ENCODE peak calls at places on chromosome X, in seven cellular contexts. L, A, B, T, K, O and F are unnamed samples.

GRCh38 chrX:66633541-66633940 is 5.3 kb downstream of the EDA2R start:
- DNase-seq in L (no peak), A (peak), B (peak), T (no peak), K (no peak), O (no peak), F (peak)

GRCh38 chrX:37348237-37349130 is 680 bp upstream of the PRRG1 start:
- DNase-seq in L (no peak), A (peak), B (peak), T (peak), K (no peak), O (no peak), F (peak)

GRCh38 chrX:49951524-49952193 is 29.3 kb downstream of the CLCN5 start:
- DNase-seq in L (no peak), A (no peak), B (no peak), T (no peak), K (no peak), O (no peak), F (no peak)

GRCh38 chrX:526295-527224 is 104.0 kb upstream of the SHOX start:
- DNase-seq in L (no peak), A (no peak), B (no peak), T (no peak), K (peak), O (no peak), F (no peak)

GRCh38 chrX:70359458-70359857 is 63.7 kb upstream of the GDPD2 start:
- DNase-seq in L (no peak), A (no peak), B (no peak), T (no peak), K (no peak), O (no peak), F (no peak)

GRCh38 chrX:78540171-78540570 is 119.0 kb downstream of the RTL3 start:
- DNase-seq in L (no peak), A (no peak), B (peak), T (no peak), K (no peak), O (no peak), F (no peak)

GRCh38 chrX:20361890-20362262 is 95.2 kb upstream of the RPS6KA3 start:
- DNase-seq in L (no peak), A (peak), B (peak), T (no peak), K (peak), O (no peak), F (no peak)

GRCh38 chrX:25034889-25035288 is 19.1 kb upstream of the ARX start:
- DNase-seq in L (no peak), A (no peak), B (peak), T (peak), K (no peak), O (no peak), F (peak)

GRCh38 chrX:112687189-112687691 is 7.5 kb upstream of the LHFPL1 start:
- DNase-seq in L (no peak), A (no peak), B (peak), T (no peak), K (no peak), O (no peak), F (peak)

GRCh38 chrX:10048076-10048475 is 80.9 kb downstream of the CLDN34 start:
- DNase-seq in L (no peak), A (no peak), B (no peak), T (no peak), K (no peak), O (no peak), F (no peak)

GRCh38 chrX:17655232-17656034 is 81.9 kb upstream of the SCML1 start:
- DNase-seq in L (peak), A (no peak), B (no peak), T (no peak), K (no peak), O (no peak), F (no peak)

GRCh38 chrX:135345328-135345645 is 36.0 kb downstream of the ETDC start:
- DNase-seq in L (no peak), A (peak), B (peak), T (peak), K (no peak), O (no peak), F (peak)

GRCh38 chrX:120144178-120144844 is 14.1 kb upstream of the RHOXF2 start:
- DNase-seq in L (peak), A (no peak), B (peak), T (no peak), K (no peak), O (no peak), F (no peak)

GRCh38 chrX:69285881-69286545 is 120.8 kb upstream of the PJA1 start:
- DNase-seq in L (peak), A (no peak), B (peak), T (peak), K (peak), O (peak), F (peak)

GRCh38 chrX:56745019-56745418 is 16.0 kb downstream of the NBDY start:
- DNase-seq in L (no peak), A (peak), B (peak), T (no peak), K (no peak), O (no peak), F (peak)

GRCh38 chrX:18945488-18945887 is 38.4 kb downstream of the PHKA2 start:
- DNase-seq in L (no peak), A (no peak), B (no peak), T (no peak), K (no peak), O (no peak), F (no peak)

GRCh38 chrX:74523224-74523623 is 91.2 kb downstream of the RLIM start:
- DNase-seq in L (no peak), A (no peak), B (peak), T (no peak), K (no peak), O (no peak), F (no peak)

GRCh38 chrX:34300871-34301270 is 168.8 kb upstream of the FAM47A start:
- DNase-seq in L (no peak), A (no peak), B (peak), T (peak), K (no peak), O (no peak), F (peak)

GRCh38 chrX:22399793-22400192 is 127.1 kb downstream of the CBLL2 start:
- DNase-seq in L (no peak), A (no peak), B (no peak), T (no peak), K (no peak), O (no peak), F (peak)

GRCh38 chrX:13381514-13381913 is 61.7 kb upstream of the ATXN3L start:
- DNase-seq in L (no peak), A (no peak), B (peak), T (no peak), K (no peak), O (no peak), F (no peak)

GRCh38 chrX:101478366-101478765 is 6.9 kb upstream of the ARMCX4 start:
- DNase-seq in L (no peak), A (no peak), B (peak), T (no peak), K (no peak), O (no peak), F (peak)

GRCh38 chrX:43108828-43109227 is 330.9 kb upstream of the PPP1R2C start:
- DNase-seq in L (no peak), A (no peak), B (no peak), T (no peak), K (peak), O (no peak), F (no peak)

GRCh38 chrX:68571292-68572256 is 72.7 kb downstream of the YIPF6 start:
- DNase-seq in L (no peak), A (peak), B (peak), T (no peak), K (no peak), O (no peak), F (peak)

GRCh38 chrX:77788050-77788449 is 2.0 kb upstream of the ATRX start:
- DNase-seq in L (no peak), A (no peak), B (peak), T (no peak), K (peak), O (no peak), F (peak)

GRCh38 chrX:48487362-48487785 is 11.4 kb downstream of the FTSJ1 start:
- DNase-seq in L (no peak), A (peak), B (peak), T (no peak), K (peak), O (no peak), F (peak)

GRCh38 chrX:30620125-30620524 is 33.1 kb upstream of the GK start:
- DNase-seq in L (no peak), A (no peak), B (no peak), T (no peak), K (no peak), O (no peak), F (no peak)